ENCODE peak calls at places on chromosomes 3 and 15, in five cellular contexts. N is A673; V is stomach; A is CD8-positive, alpha-beta T cell; U is CD4-positive, alpha-beta memory T cell. M is an unnamed sample.

GRCh38 chr3:82085811-82086475 is 324.5 kb upstream of the GBE1 start:
- DNase-seq in N (no peak), V (no peak), A (no peak), U (no peak), M (no peak)

GRCh38 chr15:101267320-101268104 is 9.8 kb downstream of the SELENOS start:
- DNase-seq in N (no peak), V (no peak), A (no peak), U (no peak), M (no peak)

GRCh38 chr3:40741729-40742128 is 217.0 kb downstream of the ZNF621 start:
- DNase-seq in N (no peak), V (no peak), A (no peak), U (no peak), M (no peak)

GRCh38 chr15:56040081-56041035 is 46.9 kb upstream of the NEDD4 start:
- DNase-seq in N (peak), V (peak), A (no peak), U (no peak), M (no peak)

GRCh38 chr3:147141516-147141915 is 264.8 kb downstream of the ZIC4 start:
- DNase-seq in N (peak), V (no peak), A (no peak), U (no peak), M (no peak)

GRCh38 chr3:8558645-8559044 is 57.0 kb downstream of the LMCD1 start:
- DNase-seq in N (no peak), V (no peak), A (no peak), U (no peak), M (no peak)

GRCh38 chr3:68049781-68050180 is 395.4 kb upstream of the SUCLG2 start:
- DNase-seq in N (no peak), V (no peak), A (no peak), U (no peak), M (no peak)

GRCh38 chr3:17632401-17633100 is 109.9 kb downstream of the TBC1D5 start:
- DNase-seq in N (no peak), V (no peak), A (no peak), U (no peak), M (no peak)

GRCh38 chr15:57477736-57478522 is 101.6 kb downstream of the CGNL1 start:
- DNase-seq in N (no peak), V (no peak), A (no peak), U (no peak), M (no peak)

GRCh38 chr15:59296181-59296617 is 76.5 kb downstream of the MYO1E start:
- DNase-seq in N (peak), V (no peak), A (no peak), U (no peak), M (no peak)

GRCh38 chr15:31605467-31605931 is 278.9 kb downstream of the KLF13 start:
- DNase-seq in N (peak), V (no peak), A (no peak), U (no peak), M (no peak)

GRCh38 chr3:133269393-133269792 is 130.5 kb upstream of the BFSP2 start:
- DNase-seq in N (no peak), V (no peak), A (no peak), U (no peak), M (no peak)

GRCh38 chr3:193124861-193125260 is 116.2 kb upstream of the PLAAT1 start:
- DNase-seq in N (no peak), V (no peak), A (no peak), U (no peak), M (no peak)

GRCh38 chr3:129336093-129336706 is 57.5 kb downstream of the HMCES start:
- DNase-seq in N (no peak), V (no peak), A (no peak), U (no peak), M (no peak)

GRCh38 chr15:75156306-75157215 is 45.1 kb upstream of the C15orf39 start:
- DNase-seq in N (no peak), V (no peak), A (no peak), U (no peak), M (no peak)

GRCh38 chr15:74322558-74323180 is 44.8 kb downstream of the CYP11A1 start:
- DNase-seq in N (peak), V (peak), A (peak), U (peak), M (peak)

GRCh38 chr3:122947621-122948202 is 79.9 kb downstream of the SEMA5B start:
- DNase-seq in N (no peak), V (no peak), A (no peak), U (no peak), M (no peak)

GRCh38 chr3:185353823-185354614 is 8.9 kb upstream of the MAP3K13 start:
- DNase-seq in N (peak), V (peak), A (peak), U (peak), M (peak)

GRCh38 chr3:70108546-70108945 is 109.0 kb downstream of the SAMMSON start:
- DNase-seq in N (no peak), V (no peak), A (no peak), U (no peak), M (no peak)

GRCh38 chr3:181915556-181915955 is 203.8 kb downstream of the SOX2 start:
- DNase-seq in N (no peak), V (no peak), A (no peak), U (no peak), M (no peak)

GRCh38 chr3:59456852-59457485 is 407.1 kb upstream of the CFAP20DC start:
- DNase-seq in N (no peak), V (no peak), A (no peak), U (no peak), M (peak)

GRCh38 chr3:143975549-143976152 is 4.0 kb downstream of the DIPK2A start:
- DNase-seq in N (peak), V (no peak), A (no peak), U (peak), M (no peak)

GRCh38 chr15:28098766-28099554 is at the start of gene OCA2:
- DNase-seq in N (peak), V (peak), A (peak), U (peak), M (no peak)

GRCh38 chr3:155890671-155891190 is 20.3 kb downstream of the GMPS start:
- DNase-seq in N (peak), V (no peak), A (no peak), U (no peak), M (no peak)

GRCh38 chr3:162217603-162218002 is 721.0 kb downstream of the OTOL1 start:
- DNase-seq in N (peak), V (no peak), A (no peak), U (no peak), M (no peak)

GRCh38 chr3:159831466-159831865 is 157.2 kb upstream of the IL12A start:
- DNase-seq in N (no peak), V (no peak), A (no peak), U (no peak), M (no peak)

GRCh38 chr15:29671308-29671981 is 150.8 kb downstream of the TJP1 start:
- DNase-seq in N (peak), V (no peak), A (no peak), U (no peak), M (no peak)
- H3K4me3 ChIP-seq in N (no peak), V (peak), A (no peak), U (no peak), M (no peak)

DNA sequence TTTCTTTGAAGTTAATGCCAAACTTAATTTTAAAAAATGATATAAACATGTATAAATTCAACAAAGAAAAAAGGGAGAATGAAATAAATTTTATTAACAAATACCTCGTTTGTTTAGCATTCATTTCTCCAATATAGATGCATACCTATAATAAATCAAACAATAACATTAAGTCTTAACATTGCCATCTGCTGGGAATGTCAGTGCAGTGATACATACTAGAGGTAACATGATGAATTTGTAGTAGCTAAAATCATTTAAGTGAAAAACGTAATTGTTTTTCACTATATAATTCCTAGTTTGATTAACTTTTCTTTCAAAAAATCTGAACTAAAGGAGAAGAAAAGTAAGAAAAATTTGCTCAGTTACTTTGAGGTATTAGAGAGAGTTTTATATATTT is 340.2 kb upstream of the CBLB start:
- DNase-seq in N (peak), V (no peak), A (no peak), U (no peak), M (no peak)
- H3K4me3 ChIP-seq in N (no peak), V (no peak), A (no peak), U (no peak), M (no peak)

GRCh38 chr3:42701371-42702065 is 1.1 kb downstream of the HHATL start:
- DNase-seq in N (no peak), V (peak), A (peak), U (peak), M (no peak)

GRCh38 chr3:42703695-42704025 is 1.1 kb upstream of the HHATL start:
- DNase-seq in N (no peak), V (peak), A (no peak), U (no peak), M (no peak)

GRCh38 chr3:42702982-42703694 is 540 bp upstream of the HHATL start:
- DNase-seq in N (no peak), V (peak), A (no peak), U (no peak), M (no peak)

GRCh38 chr3:42700366-42701288 is 2.0 kb downstream of the HHATL start:
- DNase-seq in N (no peak), V (peak), A (no peak), U (no peak), M (no peak)

GRCh38 chr3:42702066-42702951 is at the start of gene HHATL:
- DNase-seq in N (no peak), V (peak), A (no peak), U (no peak), M (no peak)
- H3K4me3 ChIP-seq in N (no peak), V (no peak), A (no peak), U (no peak), M (no peak)

GRCh38 chr15:78298983-78299301 is 467 bp downstream of the SKIC8 start:
- DNase-seq in N (no peak), V (no peak), A (no peak), U (no peak), M (no peak)
- H3K4me3 ChIP-seq in N (peak), V (peak), A (peak), U (peak), M (peak)

GRCh38 chr3:152836269-152836668 is 1.3 kb downstream of the P2RY1 start:
- DNase-seq in N (no peak), V (no peak), A (no peak), U (no peak), M (no peak)
- H3K4me3 ChIP-seq in N (peak), V (peak), A (no peak), U (no peak), M (peak)

GRCh38 chr15:85091990-85092389 is 110.3 kb downstream of the PDE8A start:
- DNase-seq in N (no peak), V (no peak), A (no peak), U (no peak), M (no peak)
- H3K4me3 ChIP-seq in N (no peak), V (no peak), A (no peak), U (no peak), M (no peak)

M was measured in GM12864.